ENCODE peak calls at places on chromosomes 13 and 19, in five cellular contexts. G is stimulated activated CD8-positive, alpha-beta memory T cell treated with anti-CD3 and anti-CD28 coated beads, Interleukin-15, amount 100 ng/mL, for 1 hour; W is CD4-positive, CD25-positive, alpha-beta regulatory T cell; R is C1 segment of cervical spinal cord; Q is tibial artery. K is an unnamed sample.

GRCh38 chr13:113364933-113365371 is 1.0 kb upstream of the GRTP1 start:
- DNase-seq in G (no peak), Q (peak), R (no peak), W (no peak), K (no peak)

GRCh38 chr19:38389101-38389925 is 816 bp downstream of the SPRED3 start:
- DNase-seq in R (no peak), Q (peak), G (no peak), W (no peak), K (no peak)

GRCh38 chr19:29662604-29663404 is 2.5 kb upstream of the PLEKHF1 start:
- DNase-seq in R (no peak), G (no peak), Q (peak), W (no peak), K (no peak)

GRCh38 chr19:44683434-44684210 is 12.3 kb downstream of the CEACAM19 start:
- DNase-seq in G (no peak), Q (no peak), W (no peak), R (no peak), K (no peak)

GRCh38 chr19:44072543-44073401 is 813 bp downstream of the ZNF284 start:
- DNase-seq in Q (no peak), R (no peak), G (no peak), W (no peak), K (no peak)

GRCh38 chr13:114230117-114230516 is 4.6 kb upstream of the CDC16 start:
- DNase-seq in R (no peak), Q (no peak), G (no peak), W (no peak), K (no peak)

GRCh38 chr19:3350014-3350663 is 16.2 kb upstream of the NFIC start:
- DNase-seq in Q (no peak), W (no peak), G (no peak), R (no peak), K (no peak)

GRCh38 chr19:55362990-55363716 is at the start of gene GARIN5B:
- DNase-seq in G (no peak), W (no peak), Q (no peak), R (no peak), K (no peak)

GRCh38 chr19:33634361-33635091 is 12.8 kb downstream of the CHST8 start:
- DNase-seq in W (no peak), Q (no peak), G (no peak), R (no peak), K (no peak)

GRCh38 chr13:110244096-110244830 is 62.7 kb downstream of the COL4A1 start:
- DNase-seq in W (no peak), R (no peak), G (no peak), Q (peak), K (no peak)

GRCh38 chr13:111850458-111850857 is 216.5 kb upstream of the SOX1 start:
- DNase-seq in R (no peak), W (no peak), G (no peak), Q (no peak), K (no peak)

GRCh38 chr13:22451345-22451744 is 729.4 kb upstream of the SGCG start:
- DNase-seq in G (no peak), R (no peak), W (no peak), Q (no peak), K (no peak)

GRCh38 chr19:32336259-32337111 is 8.9 kb upstream of the ZNF507 start:
- DNase-seq in Q (no peak), W (no peak), R (no peak), G (no peak), K (no peak)